ENCODE peak calls at places on chromosomes 7 and 10, in four cellular contexts. One of them, this sample, is unnamed.

GRCh38 chr10:104076743-104077160 is 8.9 kb downstream of the COL17A1 start:
- DNase-seq in GM12878: no peak
- DNase-seq in K562: no peak
- DNase-seq in HL-60: no peak
- DNase-seq in this sample: no peak

GRCh38 chr10:123562811-123563580 is 103.2 kb upstream of the GPR26 start:
- DNase-seq in GM12878: no peak
- DNase-seq in HL-60: no peak
- DNase-seq in K562: no peak
- DNase-seq in this sample: no peak

GRCh38 chr7:69687739-69688431 is 89.6 kb downstream of the AUTS2 start:
- DNase-seq in HL-60: no peak
- DNase-seq in GM12878: no peak
- DNase-seq in K562: no peak
- DNase-seq in this sample: no peak

GRCh38 chr7:142939226-142939910 is at the start of gene LLCFC1:
- DNase-seq in GM12878: no peak
- DNase-seq in HL-60: no peak
- DNase-seq in K562: peak
- DNase-seq in this sample: peak

GRCh38 chr10:123150229-123150985 is 2.5 kb downstream of the HMX2 start:
- DNase-seq in GM12878: no peak
- DNase-seq in HL-60: no peak
- DNase-seq in K562: no peak
- DNase-seq in this sample: no peak

GRCh38 chr10:96043895-96044580 is 655 bp downstream of the CCNJ start:
- DNase-seq in GM12878: no peak
- DNase-seq in HL-60: no peak
- DNase-seq in K562: peak
- DNase-seq in this sample: peak

GRCh38 chr7:51251292-51251691 is 65.3 kb downstream of the COBL start:
- DNase-seq in HL-60: no peak
- DNase-seq in GM12878: no peak
- DNase-seq in K562: no peak
- DNase-seq in this sample: no peak

GRCh38 chr10:15321431-15322321 is 49.4 kb downstream of the FAM171A1 start:
- DNase-seq in HL-60: no peak
- DNase-seq in GM12878: no peak
- DNase-seq in K562: no peak
- DNase-seq in this sample: no peak

GRCh38 chr10:84415539-84416244 is 87.3 kb downstream of the CCSER2 start:
- DNase-seq in K562: no peak
- DNase-seq in HL-60: no peak
- DNase-seq in GM12878: no peak
- DNase-seq in this sample: no peak

GRCh38 chr10:48804740-48805182 is 120.1 kb downstream of the WDFY4 start:
- DNase-seq in K562: no peak
- DNase-seq in HL-60: peak
- DNase-seq in GM12878: peak
- DNase-seq in this sample: no peak

GRCh38 chr10:113549856-113550255 is 3.0 kb upstream of the HABP2 start:
- DNase-seq in GM12878: no peak
- DNase-seq in HL-60: no peak
- DNase-seq in K562: no peak
- DNase-seq in this sample: no peak

GRCh38 chr7:106598663-106599342 is 62.2 kb downstream of the CCDC71L start:
- DNase-seq in GM12878: peak
- DNase-seq in K562: peak
- DNase-seq in HL-60: peak
- DNase-seq in this sample: peak

GRCh38 chr7:29039747-29040569 is 81.8 kb upstream of the TRIL start:
- DNase-seq in HL-60: no peak
- DNase-seq in K562: no peak
- DNase-seq in GM12878: no peak
- DNase-seq in this sample: no peak

GRCh38 chr7:99036531-99037175 is 107.3 kb downstream of the SMURF1 start:
- DNase-seq in GM12878: no peak
- DNase-seq in K562: peak
- DNase-seq in HL-60: no peak
- DNase-seq in this sample: no peak

GRCh38 chr7:99386584-99387238 is 12.2 kb downstream of the ARPC1B start:
- DNase-seq in K562: no peak
- DNase-seq in HL-60: no peak
- DNase-seq in GM12878: no peak
- DNase-seq in this sample: no peak

GRCh38 chr10:45514283-45515270 is 140.6 kb downstream of the ALOX5 start:
- DNase-seq in K562: no peak
- DNase-seq in HL-60: no peak
- DNase-seq in GM12878: no peak
- DNase-seq in this sample: no peak

GRCh38 chr7:69095649-69096048 is 502.6 kb upstream of the AUTS2 start:
- DNase-seq in K562: no peak
- DNase-seq in HL-60: no peak
- DNase-seq in GM12878: no peak
- DNase-seq in this sample: no peak

GRCh38 chr10:110684800-110685446 is 40.8 kb downstream of the RBM20 start:
- DNase-seq in K562: no peak
- DNase-seq in GM12878: no peak
- DNase-seq in HL-60: no peak
- DNase-seq in this sample: no peak

GRCh38 chr10:70866424-70866823 is 21.9 kb downstream of the PCBD1 start:
- DNase-seq in K562: no peak
- DNase-seq in HL-60: peak
- DNase-seq in GM12878: no peak
- DNase-seq in this sample: no peak

GRCh38 chr7:78350926-78351325 is 552.4 kb downstream of the PHTF2 start:
- DNase-seq in GM12878: no peak
- DNase-seq in K562: no peak
- DNase-seq in HL-60: no peak
- DNase-seq in this sample: no peak

GRCh38 chr10:120077707-120078492 is 185.4 kb downstream of the SEC23IP start:
- DNase-seq in GM12878: peak
- DNase-seq in K562: no peak
- DNase-seq in HL-60: no peak
- DNase-seq in this sample: no peak

GRCh38 chr10:84018826-84019225 is 120.5 kb upstream of the GHITM start:
- DNase-seq in HL-60: no peak
- DNase-seq in GM12878: no peak
- DNase-seq in K562: no peak
- DNase-seq in this sample: no peak

GRCh38 chr10:100004805-100005510 is 4.8 kb downstream of the DNMBP start:
- DNase-seq in GM12878: no peak
- DNase-seq in K562: no peak
- DNase-seq in HL-60: no peak
- DNase-seq in this sample: no peak

GRCh38 chr10:12909182-12909835 is 92.2 kb downstream of the CCDC3 start:
- DNase-seq in GM12878: no peak
- DNase-seq in HL-60: no peak
- DNase-seq in K562: no peak
- DNase-seq in this sample: no peak

GRCh38 chr10:55024718-55025117 is 223.7 kb upstream of the PCDH15 start:
- DNase-seq in K562: no peak
- DNase-seq in HL-60: no peak
- DNase-seq in GM12878: no peak
- DNase-seq in this sample: no peak

GRCh38 chr7:101164071-101164840 is 1.1 kb downstream of the VGF start:
- DNase-seq in HL-60: no peak
- DNase-seq in GM12878: no peak
- DNase-seq in K562: peak
- DNase-seq in this sample: no peak

GRCh38 chr7:33809218-33809617 is 96.1 kb upstream of the BMPER start:
- DNase-seq in K562: no peak
- DNase-seq in HL-60: no peak
- DNase-seq in GM12878: no peak
- DNase-seq in this sample: no peak

GRCh38 chr10:42933454-42934340 is 143.2 kb upstream of the RET start:
- DNase-seq in K562: no peak
- DNase-seq in GM12878: no peak
- DNase-seq in HL-60: peak
- DNase-seq in this sample: no peak

GRCh38 chr10:49474901-49475300 is 64.0 kb downstream of the ERCC6 start:
- DNase-seq in GM12878: no peak
- DNase-seq in K562: no peak
- DNase-seq in HL-60: no peak
- DNase-seq in this sample: no peak

GRCh38 chr7:128266891-128267839 is 26.1 kb downstream of the LEP start:
- DNase-seq in K562: no peak
- DNase-seq in GM12878: no peak
- DNase-seq in HL-60: no peak
- DNase-seq in this sample: no peak

GRCh38 chr10:85666106-85666505 is 700.5 kb downstream of the GRID1 start:
- DNase-seq in HL-60: no peak
- DNase-seq in GM12878: no peak
- DNase-seq in K562: no peak
- DNase-seq in this sample: no peak

GRCh38 chr10:121696854-121697253 is 98.6 kb upstream of the FGFR2 start:
- DNase-seq in K562: peak
- DNase-seq in GM12878: no peak
- DNase-seq in HL-60: no peak
- DNase-seq in this sample: no peak

GRCh38 chr10:102670871-102671434 is 26.7 kb downstream of the TRIM8 start:
- DNase-seq in GM12878: no peak
- DNase-seq in K562: peak
- DNase-seq in HL-60: no peak
- DNase-seq in this sample: no peak

GRCh38 chr10:49446031-49446430 is 50.1 kb upstream of the DRGX start:
- DNase-seq in K562: no peak
- DNase-seq in GM12878: no peak
- DNase-seq in HL-60: no peak
- DNase-seq in this sample: no peak

GRCh38 chr7:88328787-88329186 is 22.1 kb upstream of the STEAP4 start:
- DNase-seq in K562: no peak
- DNase-seq in GM12878: no peak
- DNase-seq in HL-60: no peak
- DNase-seq in this sample: no peak
- TF ChIP-seq SPI1 in K562: no peak
- TF ChIP-seq SPI1 in GM12878: peak
- TF ChIP-seq SPI1 in HL-60: peak
- TF ChIP-seq SPI1 in this sample: no peak

GRCh38 chr7:148918058-148918596 is 34.0 kb upstream of the EZH2 start:
- DNase-seq in HL-60: no peak
- DNase-seq in K562: no peak
- DNase-seq in GM12878: no peak
- DNase-seq in this sample: no peak
- TF ChIP-seq SPI1 in HL-60: no peak
- TF ChIP-seq SPI1 in K562: peak
- TF ChIP-seq SPI1 in GM12878: no peak
- TF ChIP-seq SPI1 in this sample: no peak

DNA sequence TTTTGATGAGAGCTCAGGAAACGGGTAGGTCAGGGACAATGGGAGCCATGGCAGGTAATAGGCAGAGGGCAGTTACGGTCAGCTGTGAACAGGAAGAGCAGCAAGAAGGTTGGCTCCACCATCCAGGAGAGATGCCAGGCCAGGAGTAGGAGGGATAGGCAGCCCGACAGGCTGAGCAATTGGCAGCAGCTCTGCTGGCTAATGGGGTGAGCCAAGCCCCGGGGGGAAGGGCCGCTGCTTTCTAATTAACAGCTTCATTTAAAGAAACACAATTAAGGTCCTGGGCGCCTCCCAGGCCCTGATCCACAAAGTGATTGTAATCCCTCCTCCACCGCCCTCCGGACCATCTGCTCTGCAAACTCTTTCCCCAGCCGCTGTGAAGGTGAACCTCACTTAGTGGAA is 23.7 kb downstream of the SH2B2 start:
- DNase-seq in K562: no peak
- DNase-seq in HL-60: no peak
- DNase-seq in GM12878: no peak
- DNase-seq in this sample: no peak
- TF ChIP-seq SPI1 in K562: no peak
- TF ChIP-seq SPI1 in HL-60: no peak
- TF ChIP-seq SPI1 in GM12878: no peak
- TF ChIP-seq SPI1 in this sample: no peak

GRCh38 chr7:17680943-17681351 is 259.3 kb downstream of the SNX13 start:
- DNase-seq in HL-60: no peak
- DNase-seq in GM12878: no peak
- DNase-seq in K562: no peak
- DNase-seq in this sample: no peak
- TF ChIP-seq SPI1 in HL-60: no peak
- TF ChIP-seq SPI1 in GM12878: no peak
- TF ChIP-seq SPI1 in K562: no peak
- TF ChIP-seq SPI1 in this sample: no peak

DNA sequence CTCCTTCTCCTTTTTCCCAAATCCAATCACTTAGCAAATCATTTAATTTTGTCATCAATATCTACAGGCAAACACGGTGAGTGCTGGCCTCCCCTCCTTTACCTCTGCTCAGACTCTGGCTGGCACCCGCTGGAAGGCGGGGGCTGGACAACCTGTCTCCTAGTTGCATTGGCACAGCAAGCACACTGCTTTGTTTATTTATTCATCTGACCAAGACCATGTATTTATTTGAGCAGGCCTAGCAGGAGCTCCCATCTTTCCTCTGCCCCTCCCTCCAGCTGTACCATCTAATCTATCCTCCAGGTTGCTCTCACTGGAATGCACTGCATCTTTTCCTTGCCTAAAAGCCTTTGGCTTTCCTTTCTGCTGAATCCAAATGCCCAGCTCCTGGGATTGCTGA is 9.8 kb downstream of the ELMO1 start:
- DNase-seq in HL-60: no peak
- DNase-seq in K562: no peak
- DNase-seq in GM12878: no peak
- DNase-seq in this sample: no peak
- TF ChIP-seq SPI1 in HL-60: no peak
- TF ChIP-seq SPI1 in K562: no peak
- TF ChIP-seq SPI1 in GM12878: no peak
- TF ChIP-seq SPI1 in this sample: no peak

DNA sequence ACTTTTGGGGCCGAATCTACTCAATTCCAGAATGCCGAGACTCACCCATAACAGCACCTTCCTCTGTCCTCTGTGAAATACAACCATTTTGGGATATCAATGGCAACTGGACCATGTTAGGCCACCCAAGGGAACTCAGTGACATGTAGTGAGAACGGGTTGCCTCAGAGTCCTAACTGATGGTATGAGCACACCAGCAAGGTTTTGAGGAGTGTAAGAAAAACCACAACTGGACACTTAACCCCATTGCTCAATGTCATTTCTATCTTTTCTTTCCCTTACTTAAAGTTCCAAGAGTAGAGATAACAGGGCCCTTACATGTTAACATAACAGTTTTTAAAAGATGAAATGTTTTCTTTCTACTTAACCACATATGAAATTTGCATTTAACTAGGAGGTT is 67.1 kb downstream of the TNS3 start:
- DNase-seq in HL-60: no peak
- DNase-seq in GM12878: no peak
- DNase-seq in K562: no peak
- DNase-seq in this sample: no peak
- TF ChIP-seq SPI1 in HL-60: no peak
- TF ChIP-seq SPI1 in GM12878: no peak
- TF ChIP-seq SPI1 in K562: no peak
- TF ChIP-seq SPI1 in this sample: no peak